ENCODE peak calls at places on chromosomes 3 and 15, in six cellular contexts. U is brain microvascular endothelial cell, J is pancreas, N is adrenal gland, I is psoas muscle, M is K562. O is an unnamed sample. For H3K27me3, the result is how much of the 10 kb centered on the place peaks cover.

GRCh38 chr15:45854455-45855202 is 219.8 kb downstream of the SQOR start:
- DNase-seq in I (no peak), U (no peak), N (no peak), M (no peak), J (no peak), O (no peak)

GRCh38 chr15:25846377-25846776 is 16.8 kb downstream of the ATP10A start:
- DNase-seq in U (no peak), I (no peak), M (no peak), J (no peak), N (no peak), O (no peak)

GRCh38 chr15:73165844-73166243 is 113.6 kb downstream of the NEO1 start:
- DNase-seq in M (peak), N (no peak), I (no peak), U (no peak), J (no peak), O (no peak)

GRCh38 chr15:72382146-72382545 is 6.3 kb upstream of the HEXA start:
- DNase-seq in U (no peak), N (no peak), M (peak), I (no peak), J (no peak), O (no peak)

GRCh38 chr3:13018039-13018431 is 55.2 kb downstream of the IQSEC1 start:
- DNase-seq in M (no peak), J (no peak), I (peak), N (peak), U (no peak), O (peak)

GRCh38 chr15:56886450-56886856 is 32.0 kb upstream of the TCF12 start:
- DNase-seq in N (peak), I (no peak), M (peak), U (peak), J (no peak), O (no peak)

GRCh38 chr3:72227536-72228070 is 442.7 kb upstream of the PROK2 start:
- DNase-seq in U (no peak), J (no peak), I (no peak), M (no peak), N (no peak), O (no peak)

GRCh38 chr3:48425281-48425812 is 4.5 kb downstream of the PLXNB1 start:
- DNase-seq in I (no peak), N (no peak), M (no peak), U (no peak), J (peak), O (peak)

GRCh38 chr3:196202516-196202970 is 8.7 kb downstream of the ZDHHC19 start:
- DNase-seq in U (peak), N (no peak), J (no peak), M (no peak), I (peak), O (no peak)

GRCh38 chr3:102529452-102529851 is 94.6 kb downstream of the ZPLD1 start:
- DNase-seq in I (no peak), M (no peak), U (no peak), N (no peak), J (no peak), O (no peak)

GRCh38 chr15:84658080-84658787 is at the start of gene NMB:
- DNase-seq in N (peak), I (peak), U (peak), M (no peak), J (peak), O (peak)

GRCh38 chr3:65883614-65884013 is 155.1 kb downstream of the MAGI1 start:
- DNase-seq in M (no peak), U (no peak), J (no peak), N (no peak), I (no peak), O (no peak)

GRCh38 chr3:36714343-36714742 is 50.0 kb downstream of the DCLK3 start:
- DNase-seq in I (no peak), N (no peak), M (no peak), J (no peak), U (peak), O (no peak)

GRCh38 chr3:134211797-134212196 is 38.9 kb downstream of the RYK start:
- DNase-seq in J (no peak), I (no peak), U (peak), M (peak), N (no peak), O (no peak)

GRCh38 chr3:132071043-132071442 is 36.2 kb upstream of the CPNE4 start:
- DNase-seq in U (no peak), M (no peak), J (no peak), N (no peak), I (no peak), O (no peak)

GRCh38 chr15:31236184-31237041 is 90.2 kb upstream of the KLF13 start:
- DNase-seq in N (peak), J (no peak), M (peak), U (peak), I (peak), O (peak)

GRCh38 chr15:96701876-96702275 is 371.4 kb downstream of the NR2F2 start:
- DNase-seq in N (no peak), I (no peak), M (no peak), J (no peak), U (no peak), O (no peak)

GRCh38 chr3:175932586-175932985 is 1073.5 kb downstream of the NAALADL2 start:
- DNase-seq in U (peak), M (no peak), J (no peak), I (no peak), N (no peak), O (no peak)

GRCh38 chr3:64594129-64594528 is 93.7 kb downstream of the ADAMTS9 start:
- DNase-seq in M (no peak), U (no peak), I (no peak), J (no peak), N (no peak), O (no peak)

GRCh38 chr15:64146041-64146440 is 5.5 kb upstream of the SNX22 start:
- DNase-seq in J (no peak), N (peak), M (no peak), U (no peak), I (no peak), O (no peak)

GRCh38 chr3:66476852-66477381 is 23.9 kb downstream of the LRIG1 start:
- DNase-seq in I (no peak), M (no peak), J (no peak), N (no peak), U (no peak), O (no peak)

GRCh38 chr15:58235961-58236360 is 97.8 kb downstream of the AQP9 start:
- DNase-seq in N (no peak), J (no peak), M (no peak), I (no peak), U (no peak), O (no peak)

GRCh38 chr3:186883686-186884058 is 41.2 kb downstream of the ADIPOQ start:
- DNase-seq in U (no peak), I (no peak), N (no peak), J (no peak), M (no peak), O (no peak)

GRCh38 chr3:101017048-101017447 is 23.8 kb upstream of the ABI3BP start:
- DNase-seq in M (no peak), J (no peak), I (no peak), U (peak), N (no peak), O (no peak)

GRCh38 chr3:137692803-137693431 is 71.2 kb upstream of the SOX14 start:
- DNase-seq in N (peak), J (no peak), U (no peak), M (peak), I (no peak), O (no peak)

GRCh38 chr3:181252626-181253025 is 263.1 kb upstream of the DNAJC19 start:
- DNase-seq in M (no peak), I (no peak), N (no peak), U (no peak), J (no peak), O (no peak)

GRCh38 chr15:63905131-63905530 is 71.4 kb upstream of the HERC1 start:
- DNase-seq in I (no peak), U (no peak), N (no peak), J (no peak), M (no peak), O (no peak)

GRCh38 chr3:17605032-17605431 is 137.4 kb downstream of the TBC1D5 start:
- DNase-seq in N (no peak), I (no peak), M (no peak), U (peak), J (no peak), O (no peak)

GRCh38 chr3:126519506-126520455 is 2.2 kb upstream of the UROC1 start:
- DNase-seq in U (no peak), I (no peak), J (peak), N (no peak), M (no peak), O (no peak)

GRCh38 chr3:195443391-195443989 is 670 bp upstream of the ACAP2 start:
- DNase-seq in N (no peak), I (no peak), U (no peak), J (no peak), M (no peak), O (no peak)

GRCh38 chr3:120452816-120453215 is 2.0 kb upstream of the FSTL1 start:
- DNase-seq in N (no peak), M (no peak), U (no peak), J (no peak), I (no peak), O (no peak)

GRCh38 chr15:31151301-31152233 is 50.0 kb upstream of the TRPM1 start:
- DNase-seq in N (no peak), M (no peak), I (no peak), U (no peak), J (no peak), O (no peak)

GRCh38 chr3:29334652-29335189 is 53.9 kb downstream of the RBMS3 start:
- DNase-seq in I (no peak), U (no peak), N (no peak), J (no peak), M (no peak), O (no peak)

GRCh38 chr3:127753338-127753737 is 69.0 kb downstream of the MGLL start:
- DNase-seq in I (no peak), U (no peak), M (no peak), J (no peak), N (no peak), O (no peak)

GRCh38 chr3:127755305-127755681 is 67.0 kb downstream of the MGLL start:
- DNase-seq in J (no peak), I (no peak), M (no peak), U (no peak), N (no peak), O (no peak)

GRCh38 chr3:127753898-127754410 is 68.4 kb downstream of the MGLL start:
- DNase-seq in N (no peak), M (no peak), U (no peak), I (no peak), J (no peak), O (no peak)

GRCh38 chr3:127751782-127752181 is 70.5 kb downstream of the MGLL start:
- DNase-seq in U (no peak), I (no peak), M (no peak), J (no peak), N (no peak), O (no peak)

DNA sequence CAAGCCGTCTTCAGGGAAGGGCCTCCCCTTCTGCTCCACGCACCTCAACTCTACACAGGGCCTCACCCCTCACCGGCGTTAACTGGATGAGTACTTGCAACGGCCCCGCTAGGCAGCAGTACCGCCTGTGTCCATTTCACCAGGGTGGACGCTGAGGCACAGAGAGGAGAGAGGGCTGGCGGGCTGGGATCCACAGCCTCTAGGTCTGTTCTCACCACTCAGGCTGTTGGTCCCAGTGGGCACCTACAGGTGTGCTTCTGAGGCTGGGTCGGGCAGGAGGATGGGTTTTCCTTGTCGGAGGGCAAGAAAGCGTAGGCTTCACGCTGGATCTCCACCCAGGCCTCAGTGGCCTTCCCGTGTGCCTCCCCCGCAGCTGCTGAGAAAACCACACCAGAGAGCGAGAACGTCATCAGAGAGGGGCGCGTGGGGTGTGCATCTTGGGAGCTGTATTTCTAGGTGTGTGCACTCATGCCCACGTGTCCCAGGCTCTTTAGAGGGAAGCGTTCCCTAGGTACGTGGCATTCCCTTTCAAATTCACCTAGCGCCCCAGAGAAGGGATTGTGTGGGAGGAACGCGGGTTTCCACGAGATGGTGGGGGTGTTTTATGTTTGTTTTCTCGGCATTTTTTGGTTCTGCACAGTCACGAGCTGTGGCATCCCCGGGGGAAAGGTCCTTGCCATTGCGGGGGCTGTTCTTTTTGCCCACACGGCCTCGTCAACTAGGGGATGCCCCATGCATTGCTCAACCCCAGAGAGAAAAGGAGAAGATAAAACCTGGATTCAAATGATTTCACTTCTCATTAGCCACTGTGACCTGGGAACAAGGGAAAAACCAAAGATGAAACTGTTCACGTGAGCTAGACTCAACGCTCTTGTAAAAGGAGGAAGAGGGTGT is 67.7 kb downstream of the MGLL start:
- DNase-seq in M (no peak), I (no peak), J (no peak), N (no peak), U (no peak), O (no peak)
- H3K27ac ChIP-seq in M (no peak), I (peak), J (no peak), N (no peak), U (no peak), O (peak)

GRCh38 chr3:10166213-10166604 is 1.5 kb downstream of the IRAK2 start:
- DNase-seq in I (no peak), J (no peak), N (no peak), U (no peak), M (no peak), O (no peak)

GRCh38 chr3:10169000-10169496 is 4.3 kb downstream of the IRAK2 start:
- DNase-seq in I (no peak), M (no peak), N (no peak), U (no peak), J (no peak), O (no peak)

GRCh38 chr3:10173095-10173925 is 8.6 kb downstream of the IRAK2 start:
- DNase-seq in M (peak), U (peak), I (no peak), N (no peak), J (no peak), O (no peak)

GRCh38 chr3:10173926-10174435 is 9.3 kb downstream of the IRAK2 start:
- DNase-seq in I (peak), U (peak), M (peak), N (peak), J (no peak), O (no peak)

GRCh38 chr3:10170915-10171478 is 6.3 kb downstream of the IRAK2 start:
- DNase-seq in U (no peak), N (no peak), M (peak), I (no peak), J (no peak), O (no peak)
- H3K4me3 ChIP-seq in U (no peak), N (no peak), M (no peak), I (no peak), J (no peak), O (no peak)

GRCh38 chr3:124886168-124887051 is 755 bp downstream of the ITGB5 start:
- DNase-seq in I (peak), M (peak), U (peak), N (peak), J (peak), O (peak)

GRCh38 chr3:124888482-124889441 is 1.6 kb upstream of the ITGB5 start:
- DNase-seq in N (no peak), M (no peak), I (no peak), U (no peak), J (no peak), O (no peak)

GRCh38 chr3:124885466-124886167 is 1.5 kb downstream of the ITGB5 start:
- DNase-seq in M (no peak), N (no peak), J (no peak), I (no peak), U (peak), O (no peak)

GRCh38 chr3:124887177-124887995 is at the start of gene ITGB5:
- DNase-seq in I (peak), U (peak), M (peak), N (peak), J (peak), O (peak)

DNA sequence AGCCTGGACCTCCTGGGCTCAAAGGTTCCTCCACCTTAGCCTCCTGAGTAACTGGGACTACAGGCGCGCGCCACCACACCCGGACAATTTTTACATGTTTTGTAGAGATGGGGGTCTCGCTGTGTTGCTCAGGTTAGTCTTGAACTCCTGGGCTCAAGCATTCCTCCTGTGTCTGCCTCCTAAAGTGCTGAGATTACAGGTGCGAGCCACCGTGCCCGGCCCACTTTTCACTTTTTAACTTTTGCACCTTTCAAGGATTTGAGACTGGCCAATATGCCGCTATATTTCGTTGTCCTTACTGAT is 782 bp upstream of the ITGB5 start:
- DNase-seq in M (no peak), U (no peak), N (no peak), J (no peak), I (no peak), O (no peak)
- H3K27me3 ChIP-seq in M (under half), U (under half), N (under half), J (under half), I (under half), O (under half)

DNA sequence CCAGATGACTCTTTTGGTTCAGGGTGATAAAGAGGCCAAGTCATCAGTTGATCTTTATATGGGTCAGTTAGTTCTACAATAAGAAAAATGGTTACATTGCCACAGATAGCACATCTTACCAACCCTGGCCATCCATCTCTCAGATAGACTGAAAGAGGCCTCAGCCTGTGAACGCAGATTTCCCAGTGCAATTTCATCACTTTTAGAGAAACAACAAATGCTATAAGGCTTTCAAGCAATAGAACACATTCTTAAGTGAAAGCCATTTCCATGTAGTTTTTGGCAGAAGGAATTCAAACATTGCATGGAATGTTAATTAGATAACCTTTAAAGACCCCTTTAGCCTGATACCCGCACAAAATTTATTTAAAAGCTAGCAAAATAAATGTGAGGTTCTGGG is 200.6 kb upstream of the ZBTB20 start:
- DNase-seq in J (no peak), M (no peak), I (no peak), N (no peak), U (no peak), O (no peak)
- H3K27ac ChIP-seq in J (no peak), M (no peak), I (no peak), N (no peak), U (no peak), O (no peak)

GRCh38 chr3:178396318-178396717 is 139.9 kb upstream of the KCNMB2 start:
- DNase-seq in I (no peak), U (no peak), M (no peak), N (no peak), J (no peak), O (no peak)
- H3K4me3 ChIP-seq in I (no peak), U (no peak), M (no peak), N (no peak), J (no peak), O (no peak)